ENCODE peak calls at places on chromosomes 1 and 21, in seven cellular contexts. One of them, this sample, is unnamed.

GRCh38 chr1:192550922-192551534 is 24.5 kb upstream of the RGS1 start:
- DNase-seq in HL-60: peak
- DNase-seq in kidney glomerular epithelial cell: peak
- DNase-seq in RWPE1: peak
- DNase-seq in T-cell: no peak
- DNase-seq in DMS79 treated with DMSO at 0.1 percent for 48 hours: no peak
- DNase-seq in cardiac fibroblast: peak
- DNase-seq in this sample: no peak

GRCh38 chr1:177659259-177659658 is 310.6 kb downstream of the SEC16B start:
- DNase-seq in HL-60: no peak
- DNase-seq in kidney glomerular epithelial cell: no peak
- DNase-seq in RWPE1: no peak
- DNase-seq in T-cell: no peak
- DNase-seq in DMS79 treated with DMSO at 0.1 percent for 48 hours: peak
- DNase-seq in cardiac fibroblast: no peak
- DNase-seq in this sample: no peak

GRCh38 chr1:88802950-88803349 is 88.4 kb downstream of the GTF2B start:
- DNase-seq in HL-60: no peak
- DNase-seq in kidney glomerular epithelial cell: peak
- DNase-seq in RWPE1: peak
- DNase-seq in T-cell: no peak
- DNase-seq in DMS79 treated with DMSO at 0.1 percent for 48 hours: no peak
- DNase-seq in cardiac fibroblast: peak
- DNase-seq in this sample: no peak

GRCh38 chr1:107933736-107934135 is 31.2 kb downstream of the VAV3 start:
- DNase-seq in HL-60: no peak
- DNase-seq in kidney glomerular epithelial cell: no peak
- DNase-seq in RWPE1: no peak
- DNase-seq in T-cell: no peak
- DNase-seq in DMS79 treated with DMSO at 0.1 percent for 48 hours: no peak
- DNase-seq in cardiac fibroblast: no peak
- DNase-seq in this sample: no peak

GRCh38 chr1:10701145-10701544 is 95.3 kb downstream of the CASZ1 start:
- DNase-seq in HL-60: no peak
- DNase-seq in kidney glomerular epithelial cell: no peak
- DNase-seq in RWPE1: no peak
- DNase-seq in T-cell: no peak
- DNase-seq in DMS79 treated with DMSO at 0.1 percent for 48 hours: peak
- DNase-seq in cardiac fibroblast: no peak
- DNase-seq in this sample: peak

GRCh38 chr1:42144336-42145189 is 8.6 kb upstream of the GUCA2B start:
- DNase-seq in HL-60: no peak
- DNase-seq in kidney glomerular epithelial cell: no peak
- DNase-seq in RWPE1: no peak
- DNase-seq in T-cell: no peak
- DNase-seq in DMS79 treated with DMSO at 0.1 percent for 48 hours: no peak
- DNase-seq in cardiac fibroblast: no peak
- DNase-seq in this sample: no peak

GRCh38 chr1:6357243-6357929 is 36.2 kb downstream of the ACOT7 start:
- DNase-seq in HL-60: no peak
- DNase-seq in kidney glomerular epithelial cell: no peak
- DNase-seq in RWPE1: no peak
- DNase-seq in T-cell: no peak
- DNase-seq in DMS79 treated with DMSO at 0.1 percent for 48 hours: no peak
- DNase-seq in cardiac fibroblast: no peak
- DNase-seq in this sample: no peak

GRCh38 chr1:11886986-11887665 is 28.4 kb upstream of the NPPB start:
- DNase-seq in HL-60: no peak
- DNase-seq in kidney glomerular epithelial cell: no peak
- DNase-seq in RWPE1: no peak
- DNase-seq in T-cell: no peak
- DNase-seq in DMS79 treated with DMSO at 0.1 percent for 48 hours: no peak
- DNase-seq in cardiac fibroblast: peak
- DNase-seq in this sample: no peak

GRCh38 chr21:42468511-42469131 is 27.4 kb downstream of the RSPH1 start:
- DNase-seq in HL-60: no peak
- DNase-seq in kidney glomerular epithelial cell: no peak
- DNase-seq in RWPE1: no peak
- DNase-seq in T-cell: no peak
- DNase-seq in DMS79 treated with DMSO at 0.1 percent for 48 hours: no peak
- DNase-seq in cardiac fibroblast: no peak
- DNase-seq in this sample: no peak

GRCh38 chr1:111920221-111921024 is 69.0 kb downstream of the KCND3 start:
- DNase-seq in HL-60: no peak
- DNase-seq in kidney glomerular epithelial cell: no peak
- DNase-seq in RWPE1: peak
- DNase-seq in T-cell: no peak
- DNase-seq in DMS79 treated with DMSO at 0.1 percent for 48 hours: peak
- DNase-seq in cardiac fibroblast: peak
- DNase-seq in this sample: peak

GRCh38 chr1:232136136-232136535 is 493.8 kb downstream of the SIPA1L2 start:
- DNase-seq in HL-60: no peak
- DNase-seq in kidney glomerular epithelial cell: no peak
- DNase-seq in RWPE1: no peak
- DNase-seq in T-cell: no peak
- DNase-seq in DMS79 treated with DMSO at 0.1 percent for 48 hours: no peak
- DNase-seq in cardiac fibroblast: no peak
- DNase-seq in this sample: no peak

GRCh38 chr1:90351019-90351418 is 356.1 kb downstream of the ZNF326 start:
- DNase-seq in HL-60: no peak
- DNase-seq in kidney glomerular epithelial cell: no peak
- DNase-seq in RWPE1: no peak
- DNase-seq in T-cell: no peak
- DNase-seq in DMS79 treated with DMSO at 0.1 percent for 48 hours: no peak
- DNase-seq in cardiac fibroblast: no peak
- DNase-seq in this sample: no peak

GRCh38 chr1:85655315-85655714 is 52.9 kb downstream of the ZNHIT6 start:
- DNase-seq in HL-60: no peak
- DNase-seq in kidney glomerular epithelial cell: no peak
- DNase-seq in RWPE1: no peak
- DNase-seq in T-cell: no peak
- DNase-seq in DMS79 treated with DMSO at 0.1 percent for 48 hours: no peak
- DNase-seq in cardiac fibroblast: no peak
- DNase-seq in this sample: no peak

GRCh38 chr1:153366261-153366660 is 8.6 kb downstream of the S100A9 start:
- DNase-seq in HL-60: no peak
- DNase-seq in kidney glomerular epithelial cell: no peak
- DNase-seq in RWPE1: no peak
- DNase-seq in T-cell: no peak
- DNase-seq in DMS79 treated with DMSO at 0.1 percent for 48 hours: no peak
- DNase-seq in cardiac fibroblast: no peak
- DNase-seq in this sample: no peak

GRCh38 chr1:7264101-7264500 is 478.8 kb downstream of the CAMTA1 start:
- DNase-seq in HL-60: no peak
- DNase-seq in kidney glomerular epithelial cell: no peak
- DNase-seq in RWPE1: no peak
- DNase-seq in T-cell: no peak
- DNase-seq in DMS79 treated with DMSO at 0.1 percent for 48 hours: peak
- DNase-seq in cardiac fibroblast: no peak
- DNase-seq in this sample: no peak

GRCh38 chr1:235136111-235136510 is 7.5 kb upstream of the TOMM20 start:
- DNase-seq in HL-60: no peak
- DNase-seq in kidney glomerular epithelial cell: no peak
- DNase-seq in RWPE1: no peak
- DNase-seq in T-cell: no peak
- DNase-seq in DMS79 treated with DMSO at 0.1 percent for 48 hours: no peak
- DNase-seq in cardiac fibroblast: no peak
- DNase-seq in this sample: no peak

GRCh38 chr1:58293388-58293787 is 253.1 kb downstream of the OMA1 start:
- DNase-seq in HL-60: no peak
- DNase-seq in kidney glomerular epithelial cell: no peak
- DNase-seq in RWPE1: no peak
- DNase-seq in T-cell: no peak
- DNase-seq in DMS79 treated with DMSO at 0.1 percent for 48 hours: no peak
- DNase-seq in cardiac fibroblast: no peak
- DNase-seq in this sample: no peak

GRCh38 chr1:217275617-217276398 is 355.1 kb downstream of the GPATCH2 start:
- DNase-seq in HL-60: no peak
- DNase-seq in kidney glomerular epithelial cell: peak
- DNase-seq in RWPE1: peak
- DNase-seq in T-cell: no peak
- DNase-seq in DMS79 treated with DMSO at 0.1 percent for 48 hours: no peak
- DNase-seq in cardiac fibroblast: peak
- DNase-seq in this sample: no peak

GRCh38 chr1:228141082-228141870 is 1.2 kb downstream of the GUK1 start:
- DNase-seq in HL-60: no peak
- DNase-seq in kidney glomerular epithelial cell: peak
- DNase-seq in RWPE1: peak
- DNase-seq in T-cell: no peak
- DNase-seq in DMS79 treated with DMSO at 0.1 percent for 48 hours: peak
- DNase-seq in cardiac fibroblast: peak
- DNase-seq in this sample: peak

GRCh38 chr21:35615325-35615724 is 445.0 kb downstream of the SETD4 start:
- DNase-seq in HL-60: no peak
- DNase-seq in kidney glomerular epithelial cell: no peak
- DNase-seq in RWPE1: no peak
- DNase-seq in T-cell: no peak
- DNase-seq in DMS79 treated with DMSO at 0.1 percent for 48 hours: no peak
- DNase-seq in cardiac fibroblast: no peak
- DNase-seq in this sample: no peak

GRCh38 chr1:62905309-62905708 is 121.4 kb downstream of the ATG4C start:
- DNase-seq in HL-60: no peak
- DNase-seq in kidney glomerular epithelial cell: peak
- DNase-seq in RWPE1: no peak
- DNase-seq in T-cell: no peak
- DNase-seq in DMS79 treated with DMSO at 0.1 percent for 48 hours: peak
- DNase-seq in cardiac fibroblast: no peak
- DNase-seq in this sample: peak

GRCh38 chr1:188432427-188432826 is 1603.7 kb downstream of the PLA2G4A start:
- DNase-seq in HL-60: no peak
- DNase-seq in kidney glomerular epithelial cell: no peak
- DNase-seq in RWPE1: no peak
- DNase-seq in T-cell: no peak
- DNase-seq in DMS79 treated with DMSO at 0.1 percent for 48 hours: no peak
- DNase-seq in cardiac fibroblast: no peak
- DNase-seq in this sample: no peak

GRCh38 chr1:29711582-29712274 is 475.4 kb downstream of the PTPRU start:
- DNase-seq in HL-60: no peak
- DNase-seq in kidney glomerular epithelial cell: peak
- DNase-seq in RWPE1: no peak
- DNase-seq in T-cell: no peak
- DNase-seq in DMS79 treated with DMSO at 0.1 percent for 48 hours: no peak
- DNase-seq in cardiac fibroblast: peak
- DNase-seq in this sample: no peak

GRCh38 chr1:42170779-42171621 is 6.5 kb upstream of the GUCA2A start:
- DNase-seq in HL-60: no peak
- DNase-seq in kidney glomerular epithelial cell: no peak
- DNase-seq in RWPE1: no peak
- DNase-seq in T-cell: no peak
- DNase-seq in DMS79 treated with DMSO at 0.1 percent for 48 hours: peak
- DNase-seq in cardiac fibroblast: no peak
- DNase-seq in this sample: no peak

GRCh38 chr1:68011786-68012375 is 38.5 kb downstream of the DIRAS3 start:
- DNase-seq in HL-60: no peak
- DNase-seq in kidney glomerular epithelial cell: peak
- DNase-seq in RWPE1: no peak
- DNase-seq in T-cell: no peak
- DNase-seq in DMS79 treated with DMSO at 0.1 percent for 48 hours: no peak
- DNase-seq in cardiac fibroblast: peak
- DNase-seq in this sample: no peak

GRCh38 chr1:206782448-206782847 is 10.2 kb upstream of the IL10 start:
- DNase-seq in HL-60: peak
- DNase-seq in kidney glomerular epithelial cell: no peak
- DNase-seq in RWPE1: no peak
- DNase-seq in T-cell: no peak
- DNase-seq in DMS79 treated with DMSO at 0.1 percent for 48 hours: no peak
- DNase-seq in cardiac fibroblast: no peak
- DNase-seq in this sample: no peak

GRCh38 chr1:21661886-21662285 is 7.3 kb downstream of the RAP1GAP start:
- DNase-seq in HL-60: no peak
- DNase-seq in kidney glomerular epithelial cell: no peak
- DNase-seq in RWPE1: no peak
- DNase-seq in T-cell: no peak
- DNase-seq in DMS79 treated with DMSO at 0.1 percent for 48 hours: no peak
- DNase-seq in cardiac fibroblast: no peak
- DNase-seq in this sample: no peak

GRCh38 chr1:222413436-222413835 is 134.5 kb downstream of the HHIPL2 start:
- DNase-seq in HL-60: no peak
- DNase-seq in kidney glomerular epithelial cell: no peak
- DNase-seq in RWPE1: no peak
- DNase-seq in T-cell: no peak
- DNase-seq in DMS79 treated with DMSO at 0.1 percent for 48 hours: no peak
- DNase-seq in cardiac fibroblast: no peak
- DNase-seq in this sample: no peak

GRCh38 chr1:243421784-243422183 is 165.9 kb downstream of the SDCCAG8 start:
- DNase-seq in HL-60: peak
- DNase-seq in kidney glomerular epithelial cell: peak
- DNase-seq in RWPE1: peak
- DNase-seq in T-cell: peak
- DNase-seq in DMS79 treated with DMSO at 0.1 percent for 48 hours: peak
- DNase-seq in cardiac fibroblast: peak
- DNase-seq in this sample: peak

GRCh38 chr1:56715161-56715560 is 70.0 kb downstream of the PRKAA2 start:
- DNase-seq in HL-60: no peak
- DNase-seq in kidney glomerular epithelial cell: peak
- DNase-seq in RWPE1: no peak
- DNase-seq in T-cell: no peak
- DNase-seq in DMS79 treated with DMSO at 0.1 percent for 48 hours: no peak
- DNase-seq in cardiac fibroblast: no peak
- DNase-seq in this sample: no peak

GRCh38 chr1:173444757-173445156 is 32.4 kb upstream of the PRDX6 start:
- DNase-seq in HL-60: no peak
- DNase-seq in kidney glomerular epithelial cell: no peak
- DNase-seq in RWPE1: no peak
- DNase-seq in T-cell: peak
- DNase-seq in DMS79 treated with DMSO at 0.1 percent for 48 hours: no peak
- DNase-seq in cardiac fibroblast: no peak
- DNase-seq in this sample: no peak

GRCh38 chr21:32940079-32941014 is 85.4 kb upstream of the OLIG2 start:
- DNase-seq in HL-60: peak
- DNase-seq in kidney glomerular epithelial cell: peak
- DNase-seq in RWPE1: peak
- DNase-seq in T-cell: peak
- DNase-seq in DMS79 treated with DMSO at 0.1 percent for 48 hours: peak
- DNase-seq in cardiac fibroblast: peak
- DNase-seq in this sample: peak

GRCh38 chr1:2204384-2205190 is 10.0 kb upstream of the FAAP20 start:
- DNase-seq in HL-60: peak
- DNase-seq in kidney glomerular epithelial cell: peak
- DNase-seq in RWPE1: peak
- DNase-seq in T-cell: no peak
- DNase-seq in DMS79 treated with DMSO at 0.1 percent for 48 hours: peak
- DNase-seq in cardiac fibroblast: peak
- DNase-seq in this sample: no peak

GRCh38 chr21:45575304-45575992 is 33.2 kb upstream of the SLC19A1 start:
- DNase-seq in HL-60: no peak
- DNase-seq in kidney glomerular epithelial cell: no peak
- DNase-seq in RWPE1: no peak
- DNase-seq in T-cell: no peak
- DNase-seq in DMS79 treated with DMSO at 0.1 percent for 48 hours: no peak
- DNase-seq in cardiac fibroblast: no peak
- DNase-seq in this sample: no peak

GRCh38 chr1:4059270-4059669 is 159.2 kb upstream of the C1orf174 start:
- DNase-seq in HL-60: no peak
- DNase-seq in kidney glomerular epithelial cell: no peak
- DNase-seq in RWPE1: no peak
- DNase-seq in T-cell: no peak
- DNase-seq in DMS79 treated with DMSO at 0.1 percent for 48 hours: no peak
- DNase-seq in cardiac fibroblast: no peak
- DNase-seq in this sample: no peak